ENCODE peak calls at places on chromosome X, in nine cellular contexts. S is spleen, O is lower leg skin, V is K562, N is transverse colon, I is gastrocnemius medialis, A is HCT116, C is Peyer's patch, G is A549. W is an unnamed sample.

GRCh38 chrX:20461576-20461975 is 194.9 kb upstream of the RPS6KA3 start:
- DNase-seq in S (no peak), O (no peak), V (no peak), N (no peak), I (no peak), A (no peak), C (no peak), G (peak), W (no peak)

GRCh38 chrX:45596190-45596808 is 395.6 kb upstream of the DIPK2B start:
- DNase-seq in S (no peak), O (no peak), V (no peak), N (no peak), I (no peak), A (no peak), C (no peak), G (no peak), W (no peak)

GRCh38 chrX:101550362-101550761 is at the start of gene ARMCX1:
- DNase-seq in S (peak), O (peak), V (no peak), N (peak), I (peak), A (no peak), C (peak), G (peak), W (peak)

GRCh38 chrX:131923614-131924250 is 99.4 kb upstream of the STK26 start:
- DNase-seq in S (no peak), O (no peak), V (no peak), N (no peak), I (no peak), A (no peak), C (no peak), G (peak), W (no peak)

GRCh38 chrX:48626401-48627298 is 29.4 kb downstream of the WDR13 start:
- DNase-seq in S (no peak), O (peak), V (no peak), N (no peak), I (no peak), A (no peak), C (no peak), G (no peak), W (no peak)

GRCh38 chrX:27619975-27620374 is 29.8 kb downstream of the DCAF8L2 start:
- DNase-seq in S (no peak), O (no peak), V (no peak), N (no peak), I (no peak), A (no peak), C (no peak), G (peak), W (no peak)

GRCh38 chrX:6299724-6300123 is 71.1 kb upstream of the NLGN4X start:
- DNase-seq in S (no peak), O (no peak), V (no peak), N (no peak), I (no peak), A (no peak), C (no peak), G (no peak), W (no peak)

GRCh38 chrX:10457092-10457491 is 163.3 kb downstream of the MID1 start:
- DNase-seq in S (no peak), O (no peak), V (no peak), N (no peak), I (no peak), A (no peak), C (no peak), G (no peak), W (no peak)

GRCh38 chrX:111861605-111862004 is 14.4 kb upstream of the TRPC5OS start:
- DNase-seq in S (no peak), O (no peak), V (no peak), N (no peak), I (no peak), A (no peak), C (no peak), G (no peak), W (no peak)

GRCh38 chrX:45347877-45348675 is 147.4 kb upstream of the DIPK2B start:
- DNase-seq in S (no peak), O (no peak), V (no peak), N (no peak), I (no peak), A (no peak), C (no peak), G (no peak), W (no peak)

GRCh38 chrX:24026403-24026801 is 584 bp downstream of the KLHL15 start:
- DNase-seq in S (no peak), O (no peak), V (no peak), N (no peak), I (no peak), A (no peak), C (no peak), G (peak), W (no peak)

GRCh38 chrX:33336783-33337182 is 125.4 kb upstream of the DMD start:
- DNase-seq in S (no peak), O (no peak), V (no peak), N (no peak), I (no peak), A (no peak), C (no peak), G (peak), W (no peak)

GRCh38 chrX:107014927-107015326 is 14.9 kb upstream of the MORC4 start:
- DNase-seq in S (no peak), O (no peak), V (no peak), N (no peak), I (no peak), A (no peak), C (no peak), G (no peak), W (no peak)

GRCh38 chrX:74458738-74459137 is 37.4 kb downstream of the SLC16A2 start:
- DNase-seq in S (no peak), O (no peak), V (no peak), N (no peak), I (no peak), A (no peak), C (no peak), G (peak), W (peak)

GRCh38 chrX:141838016-141838415 is at the start of gene MAGEC3:
- DNase-seq in S (no peak), O (no peak), V (no peak), N (no peak), I (no peak), A (no peak), C (no peak), G (no peak), W (no peak)

DNA sequence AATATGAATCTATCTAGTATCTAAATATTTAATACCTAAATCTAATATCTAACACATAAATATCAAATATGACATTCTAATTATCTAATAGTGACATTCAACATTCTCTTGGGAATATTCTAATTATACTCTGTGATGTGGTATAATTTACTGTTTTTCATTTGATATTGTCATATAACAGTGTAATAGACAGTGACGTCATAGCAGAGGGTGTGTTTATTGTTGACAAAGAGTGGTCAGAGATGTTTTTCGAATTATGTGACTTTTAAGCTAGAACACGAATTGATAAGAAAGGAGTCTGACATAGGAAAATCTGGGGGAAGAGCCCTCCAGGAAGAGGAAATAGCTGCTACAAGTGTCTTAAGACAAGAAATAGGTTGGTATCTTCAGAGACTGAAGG is 5.9 kb upstream of the MAGEC3 start:
- DNase-seq in S (no peak), O (no peak), V (no peak), N (no peak), I (no peak), A (no peak), C (no peak), G (no peak), W (no peak)
- TF ChIP-seq POLR2A in S (no peak), O (no peak), V (no peak), N (no peak), I (no peak), A (no peak), C (no peak), G (no peak), W (no peak)

GRCh38 chrX:17860179-17860780 is 818 bp downstream of the RAI2 start:
- DNase-seq in S (no peak), O (no peak), V (no peak), N (no peak), I (no peak), A (no peak), C (no peak), G (no peak), W (no peak)

GRCh38 chrX:17859609-17860178 is 1.4 kb downstream of the RAI2 start:
- DNase-seq in S (no peak), O (no peak), V (no peak), N (peak), I (no peak), A (no peak), C (no peak), G (no peak), W (no peak)

GRCh38 chrX:17861496-17862011 is 456 bp upstream of the RAI2 start:
- DNase-seq in S (no peak), O (no peak), V (no peak), N (no peak), I (no peak), A (no peak), C (no peak), G (no peak), W (no peak)

GRCh38 chrX:17860811-17861495 is at the start of gene RAI2:
- DNase-seq in S (no peak), O (no peak), V (peak), N (peak), I (no peak), A (no peak), C (peak), G (no peak), W (no peak)
- TF ChIP-seq POLR2A in S (no peak), O (no peak), V (no peak), N (peak), I (peak), A (no peak), C (no peak), G (no peak), W (no peak)

DNA sequence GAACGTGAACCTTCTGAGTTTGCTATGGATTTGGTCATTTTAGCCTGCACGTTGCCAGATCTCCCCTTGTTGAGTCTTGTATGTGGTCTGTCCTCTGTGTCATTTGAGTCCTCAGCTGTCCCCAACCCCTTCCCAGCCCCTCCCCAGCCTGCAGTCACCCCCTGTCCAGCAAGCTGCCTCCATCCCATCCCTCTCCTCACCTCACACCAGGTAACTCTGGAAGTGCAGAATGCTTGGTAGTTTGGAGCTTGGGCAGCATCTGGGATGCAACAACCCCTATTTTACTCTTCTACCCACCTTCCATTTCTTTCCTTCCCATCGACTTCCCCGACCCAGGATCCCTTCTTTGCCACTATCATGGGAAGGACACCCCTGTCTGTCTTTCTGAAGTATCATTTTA is 18.4 kb downstream of the GABRQ start:
- DNase-seq in S (no peak), O (no peak), V (no peak), N (no peak), I (no peak), A (no peak), C (no peak), G (no peak), W (no peak)
- TF ChIP-seq POLR2A in S (no peak), O (no peak), V (no peak), N (no peak), I (no peak), A (no peak), C (no peak), G (no peak), W (no peak)

DNA sequence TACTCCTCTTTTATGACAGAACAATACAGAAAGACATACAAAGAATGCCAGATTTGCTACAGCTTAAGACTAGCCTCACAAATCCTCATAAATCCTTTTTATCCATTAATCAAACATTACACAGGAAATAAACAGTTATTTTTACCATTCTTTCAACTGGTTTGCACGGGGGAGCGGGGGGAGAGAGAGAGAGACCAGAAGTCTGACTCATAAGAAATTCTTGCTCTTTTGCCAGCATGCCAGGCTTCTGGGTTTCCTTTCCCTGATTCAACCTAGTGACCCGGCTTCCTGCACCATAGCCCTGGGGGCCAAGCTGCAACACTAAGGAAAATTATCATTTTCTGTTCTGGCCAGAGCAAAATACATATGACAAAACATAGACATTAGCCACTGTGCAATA is 6.8 kb upstream of the RRAGB start:
- DNase-seq in S (no peak), O (no peak), V (no peak), N (no peak), I (no peak), A (no peak), C (no peak), G (peak), W (no peak)
- TF ChIP-seq POLR2A in S (no peak), O (no peak), V (no peak), N (no peak), I (no peak), A (no peak), C (no peak), G (no peak), W (no peak)

DNA sequence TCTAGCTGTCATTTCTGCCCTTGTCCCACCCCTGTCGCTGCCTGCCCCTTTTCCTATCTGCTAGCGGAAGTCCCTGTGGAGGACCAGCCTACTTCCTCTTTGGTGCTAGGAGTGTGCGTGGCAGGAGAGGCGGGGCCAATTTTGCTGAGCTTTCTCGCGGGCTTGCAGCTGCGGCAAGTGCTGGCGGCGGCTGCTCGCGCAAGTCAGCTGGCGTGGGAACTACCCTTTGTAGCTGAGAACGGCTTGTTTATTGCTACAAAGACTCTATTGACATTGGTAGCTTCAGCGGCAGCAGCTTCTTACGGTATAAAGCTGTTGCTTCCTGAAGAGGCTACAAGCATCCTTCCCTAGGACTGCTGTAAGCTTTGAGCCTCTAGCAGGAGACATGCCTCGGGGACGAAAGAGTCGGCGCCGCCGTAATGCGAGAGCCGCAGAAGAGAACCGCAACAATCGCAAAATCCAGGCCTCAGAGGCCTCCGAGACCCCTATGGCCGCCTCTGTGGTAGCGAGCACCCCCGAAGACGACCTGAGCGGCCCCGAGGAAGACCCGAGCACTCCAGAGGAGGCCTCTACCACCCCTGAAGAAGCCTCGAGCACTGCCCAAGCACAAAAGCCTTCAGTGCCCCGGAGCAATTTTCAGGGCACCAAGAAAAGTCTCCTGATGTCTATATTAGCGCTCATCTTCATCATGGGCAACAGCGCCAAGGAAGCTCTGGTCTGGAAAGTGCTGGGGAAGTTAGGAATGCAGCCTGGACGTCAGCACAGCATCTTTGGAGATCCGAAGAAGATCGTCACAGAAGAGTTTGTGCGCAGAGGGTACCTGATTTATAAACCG is at the start of gene MAGEH1:
- DNase-seq in S (peak), O (peak), V (peak), N (peak), I (peak), A (no peak), C (peak), G (peak), W (peak)
- TF ChIP-seq POLR2A in S (no peak), O (no peak), V (peak), N (peak), I (peak), A (no peak), C (peak), G (peak), W (peak)

GRCh38 chrX:66632986-66633385 is 5.9 kb downstream of the EDA2R start:
- DNase-seq in S (no peak), O (no peak), V (no peak), N (no peak), I (no peak), A (no peak), C (no peak), G (no peak), W (no peak)

GRCh38 chrX:66633541-66633940 is 5.3 kb downstream of the EDA2R start:
- DNase-seq in S (no peak), O (no peak), V (no peak), N (no peak), I (no peak), A (no peak), C (no peak), G (no peak), W (no peak)

GRCh38 chrX:66635360-66635759 is 3.5 kb downstream of the EDA2R start:
- DNase-seq in S (no peak), O (no peak), V (no peak), N (no peak), I (no peak), A (no peak), C (no peak), G (peak), W (no peak)

GRCh38 chrX:66634272-66634671 is 4.6 kb downstream of the EDA2R start:
- DNase-seq in S (no peak), O (no peak), V (no peak), N (no peak), I (no peak), A (no peak), C (no peak), G (no peak), W (no peak)

GRCh38 chrX:66638591-66639500 is at the start of gene EDA2R:
- DNase-seq in S (peak), O (no peak), V (no peak), N (peak), I (no peak), A (no peak), C (no peak), G (peak), W (peak)
- TF ChIP-seq POLR2A in S (no peak), O (no peak), V (no peak), N (no peak), I (no peak), A (peak), C (no peak), G (peak), W (peak)

DNA sequence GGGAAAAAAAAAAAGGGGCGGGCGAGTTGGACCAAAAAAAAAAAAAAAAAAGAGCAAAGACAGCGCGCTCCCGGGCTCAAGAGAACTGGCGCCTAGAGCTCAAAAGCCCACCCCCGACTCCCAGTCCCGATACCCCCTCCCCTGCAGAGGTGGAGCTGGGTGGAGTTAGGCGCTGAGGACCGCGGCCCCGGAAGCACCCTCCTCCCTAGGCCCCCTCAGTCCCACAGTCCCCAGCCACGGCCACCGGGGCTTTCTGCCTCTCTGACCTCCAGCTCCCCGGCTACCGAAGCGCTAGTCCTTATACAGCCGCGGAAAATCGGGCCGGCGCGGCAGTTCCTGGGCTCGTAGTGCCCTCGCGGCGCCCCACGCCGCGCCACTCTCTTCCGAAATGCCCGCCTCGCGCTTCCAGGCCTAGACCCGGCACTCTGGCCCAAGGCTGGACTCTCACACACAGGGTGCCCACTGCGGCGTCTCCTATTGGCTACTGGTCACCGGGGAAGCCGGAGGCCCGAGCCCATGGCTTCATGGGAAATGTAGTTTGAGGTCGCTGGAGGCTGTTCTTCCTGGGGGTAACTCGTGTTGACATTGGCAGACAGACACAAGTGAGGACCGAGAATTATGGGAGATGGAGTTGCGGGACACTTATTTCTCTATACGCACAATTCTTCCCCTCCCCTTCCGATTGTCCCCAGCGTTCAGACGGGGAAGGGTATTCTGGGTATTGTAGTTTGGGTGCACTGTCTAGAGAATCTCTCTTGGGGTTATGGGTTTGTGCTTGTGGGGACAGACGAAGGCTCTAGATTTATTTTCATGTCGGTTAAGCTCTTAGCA is at the start of gene ENOX2:
- DNase-seq in S (peak), O (peak), V (peak), N (peak), I (peak), A (peak), C (peak), G (peak), W (peak)
- TF ChIP-seq POLR2A in S (peak), O (no peak), V (peak), N (peak), I (peak), A (peak), C (peak), G (peak), W (no peak)

DNA sequence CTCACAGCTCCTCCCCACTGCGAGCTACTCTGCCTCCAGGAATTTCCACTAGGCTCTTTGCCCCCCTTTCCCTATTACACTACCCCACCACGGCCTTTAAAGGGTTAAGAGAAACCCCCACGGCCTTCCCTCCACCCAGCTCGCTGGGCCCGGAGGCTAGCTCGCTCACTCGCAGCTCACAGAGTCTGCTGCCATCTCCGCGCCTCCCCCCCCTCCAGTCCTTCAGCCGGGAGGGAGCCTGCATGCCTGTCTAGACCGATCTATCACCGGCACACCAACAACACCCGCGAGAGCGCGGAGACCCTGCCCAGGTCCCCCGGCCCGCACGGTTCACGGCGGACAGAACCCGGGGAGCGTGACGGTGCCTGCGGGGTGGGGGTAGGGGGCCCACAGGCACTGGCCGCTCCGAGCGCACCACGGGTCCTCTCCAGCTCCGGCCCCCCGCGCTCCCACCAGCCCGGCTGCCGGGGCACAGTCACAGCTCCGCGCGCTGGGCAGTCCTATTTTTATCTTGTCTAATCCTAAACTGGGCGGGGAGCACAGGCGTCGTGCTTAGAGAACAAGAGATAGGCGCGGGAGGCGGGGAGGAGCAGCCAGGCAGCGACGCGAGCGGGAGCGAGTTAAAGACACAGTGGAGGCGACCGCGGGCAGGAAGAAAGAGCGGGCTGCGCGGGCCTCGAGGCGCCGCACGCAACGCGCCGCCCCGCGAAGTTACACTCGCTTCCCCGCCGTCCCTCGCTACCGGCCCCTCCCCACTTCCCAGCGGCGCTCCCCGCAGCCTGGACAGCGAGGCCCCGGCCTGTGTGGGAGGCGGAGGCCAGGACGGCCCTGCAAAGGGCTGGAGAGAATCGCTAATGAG is 3.5 kb downstream of the BCOR start:
- DNase-seq in S (peak), O (peak), V (no peak), N (peak), I (peak), A (no peak), C (peak), G (no peak), W (no peak)
- TF ChIP-seq POLR2A in S (no peak), O (no peak), V (no peak), N (peak), I (peak), A (no peak), C (no peak), G (no peak), W (no peak)

W was measured in H54.